ENCODE peak calls at places on chromosome 18, in nine cellular contexts. U is endothelial cell, L is gastrocnemius medialis, O is astrocyte of the cerebellum, X is mucosa of descending colon, G is sigmoid colon, I is progenitor cell of endocrine pancreas, M is vagina, B is RWPE2. Y is an unnamed sample.
A peak's percentile ranks its signal among the peaks of the same experiment; 100 is the strongest.

GRCh38 chr18:49851624-49852023 is 38.3 kb upstream of the ACAA2 start:
- DNase-seq in U (no peak), L (no peak), O (no peak), X (no peak), G (no peak), I (no peak), M (no peak), B (no peak), Y (no peak)

GRCh38 chr18:75836516-75836915 is 409.0 kb upstream of the SMIM21 start:
- DNase-seq in U (no peak), L (no peak), O (no peak), X (no peak), G (no peak), I (no peak), M (peak; percentile 52), B (no peak), Y (no peak)

GRCh38 chr18:8705280-8705940 is at the start of gene MTCL1:
- DNase-seq in U (peak; percentile 39), L (no peak), O (no peak), X (no peak), G (peak; percentile 68), I (peak; percentile 37), M (peak; percentile 60), B (no peak), Y (no peak)

GRCh38 chr18:3193354-3193753 is 26.4 kb downstream of the MYOM1 start:
- DNase-seq in U (no peak), L (no peak), O (no peak), X (no peak), G (no peak), I (no peak), M (no peak), B (no peak), Y (no peak)

GRCh38 chr18:23992119-23992940 is 22.2 kb upstream of the TTC39C start:
- DNase-seq in U (no peak), L (no peak), O (peak; percentile 81), X (no peak), G (no peak), I (no peak), M (no peak), B (peak; percentile 77), Y (no peak)

GRCh38 chr18:13381907-13382682 is 163.5 kb downstream of the LDLRAD4 start:
- DNase-seq in U (peak; percentile 23), L (peak; percentile 26), O (no peak), X (peak; percentile 65), G (peak; percentile 88), I (no peak), M (peak; percentile 86), B (no peak), Y (peak; percentile 75)

GRCh38 chr18:1976484-1976883 is 594.8 kb downstream of the METTL4 start:
- DNase-seq in U (no peak), L (no peak), O (no peak), X (no peak), G (no peak), I (no peak), M (no peak), B (no peak), Y (no peak)

GRCh38 chr18:75923169-75923568 is 495.7 kb upstream of the SMIM21 start:
- DNase-seq in U (no peak), L (peak; percentile 57), O (peak; percentile 100), X (no peak), G (peak; percentile 92), I (no peak), M (no peak), B (no peak), Y (no peak)

GRCh38 chr18:48419268-48420022 is 10.3 kb upstream of the ZBTB7C start:
- DNase-seq in U (no peak), L (no peak), O (no peak), X (no peak), G (no peak), I (no peak), M (no peak), B (no peak), Y (no peak)
- TF ChIP-seq CTCF in U (no peak), L (no peak), O (no peak), X (no peak), G (no peak), I (peak; percentile 36), M (no peak), B (no peak), Y (no peak)

GRCh38 chr18:63259581-63259830 is 60.1 kb downstream of the BCL2 start:
- DNase-seq in U (no peak), L (no peak), O (no peak), X (no peak), G (no peak), I (no peak), M (no peak), B (no peak), Y (no peak)
- TF ChIP-seq CTCF in U (no peak), L (no peak), O (no peak), X (no peak), G (no peak), I (no peak), M (no peak), B (no peak), Y (no peak)

GRCh38 chr18:47399475-47399874 is 148.0 kb upstream of the SKOR2 start:
- DNase-seq in U (no peak), L (no peak), O (no peak), X (no peak), G (no peak), I (no peak), M (no peak), B (no peak), Y (no peak)

DNA sequence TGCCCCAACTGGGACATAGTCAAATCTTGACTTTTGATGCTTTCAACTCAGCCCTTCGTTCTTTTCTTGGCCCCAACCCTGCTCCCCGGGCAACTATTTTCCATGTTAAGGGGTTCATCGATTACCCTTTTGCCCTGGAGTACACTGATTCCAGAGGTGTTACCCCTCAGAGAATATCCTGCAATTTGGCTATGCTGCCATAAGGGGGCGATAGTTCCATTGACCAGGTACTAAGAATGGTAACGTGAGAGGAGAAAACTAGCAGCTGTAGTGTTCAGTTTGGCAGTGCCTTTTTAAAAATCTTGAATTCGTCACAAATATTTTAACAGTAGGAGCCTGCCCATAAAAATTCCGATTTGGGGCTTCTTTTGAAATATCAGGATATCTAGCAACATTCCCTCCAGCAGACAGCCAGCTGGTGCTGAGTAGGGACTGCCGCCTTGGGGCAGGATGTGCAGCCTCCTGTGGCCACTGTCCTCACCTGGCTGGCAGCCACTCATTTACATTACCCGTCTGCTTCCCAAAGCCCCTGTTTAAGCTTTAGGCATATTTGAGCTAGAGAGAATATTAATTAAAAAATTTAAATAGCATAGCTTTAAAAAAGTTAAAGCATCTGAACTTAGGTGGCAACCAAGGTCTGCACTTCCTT is 146.3 kb upstream of the SKOR2 start:
- DNase-seq in U (peak; percentile 14), L (no peak), O (no peak), X (peak; percentile 45), G (no peak), I (no peak), M (no peak), B (no peak), Y (no peak)
- TF ChIP-seq CTCF in U (peak; percentile 84), L (no peak), O (peak; percentile 9), X (no peak), G (no peak), I (peak; percentile 56), M (no peak), B (no peak), Y (peak; percentile 39)

GRCh38 chr18:32907656-32908441 is 135.0 kb upstream of the KLHL14 start:
- DNase-seq in U (no peak), L (no peak), O (no peak), X (no peak), G (no peak), I (no peak), M (no peak), B (no peak), Y (no peak)

GRCh38 chr18:32909798-32910561 is 137.2 kb upstream of the KLHL14 start:
- DNase-seq in U (no peak), L (no peak), O (no peak), X (no peak), G (no peak), I (no peak), M (no peak), B (no peak), Y (no peak)

GRCh38 chr18:32906506-32907214 is 133.8 kb upstream of the KLHL14 start:
- DNase-seq in U (no peak), L (no peak), O (no peak), X (no peak), G (no peak), I (no peak), M (no peak), B (no peak), Y (no peak)

GRCh38 chr18:32910694-32911296 is 138.0 kb upstream of the KLHL14 start:
- DNase-seq in U (no peak), L (no peak), O (no peak), X (no peak), G (no peak), I (no peak), M (no peak), B (no peak), Y (no peak)

DNA sequence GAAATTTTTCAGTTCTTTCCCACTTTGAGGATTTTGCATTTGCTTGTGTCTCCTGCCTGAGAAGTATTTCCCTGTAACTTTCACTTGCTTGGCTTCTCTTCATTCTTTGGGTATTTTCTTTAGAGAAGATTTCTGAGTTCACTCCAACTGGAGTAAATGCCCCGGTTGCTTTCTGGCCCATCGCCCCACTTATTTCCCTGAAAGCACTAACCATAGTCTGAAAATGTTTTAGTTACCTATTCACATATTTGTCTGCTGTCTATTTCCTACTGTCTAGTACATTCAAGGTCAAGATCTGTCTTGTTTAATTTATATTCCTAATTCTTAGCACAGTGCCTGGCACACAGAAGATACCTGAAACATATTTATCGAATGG is 134.4 kb upstream of the KLHL14 start:
- DNase-seq in U (no peak), L (no peak), O (no peak), X (no peak), G (no peak), I (no peak), M (no peak), B (no peak), Y (no peak)
- TF ChIP-seq CTCF in U (no peak), L (no peak), O (no peak), X (no peak), G (no peak), I (no peak), M (no peak), B (no peak), Y (no peak)

DNA sequence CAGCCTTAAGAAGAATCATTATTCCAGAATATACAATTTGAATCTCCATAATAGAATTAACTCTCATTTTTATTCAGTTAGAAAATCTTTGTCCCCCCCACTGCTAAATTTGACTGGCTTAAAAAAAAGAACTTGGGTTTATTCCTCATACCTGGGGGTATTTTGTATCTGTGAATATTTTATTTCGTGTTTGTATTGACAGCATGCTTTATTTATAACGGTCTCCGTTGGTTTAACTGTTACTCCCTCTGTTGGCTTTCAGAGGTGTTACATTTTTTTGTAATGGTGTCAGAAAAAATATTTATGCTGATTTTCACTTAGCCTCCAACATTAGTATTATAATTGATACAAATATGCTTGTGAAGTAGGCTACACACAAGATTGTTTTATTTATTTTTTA is 109.1 kb downstream of the HAUS1 start:
- DNase-seq in U (no peak), L (no peak), O (no peak), X (no peak), G (no peak), I (no peak), M (no peak), B (no peak), Y (no peak)
- TF ChIP-seq CTCF in U (peak; percentile 68), L (peak; percentile 45), O (peak; percentile 20), X (no peak), G (peak; percentile 14), I (peak; percentile 54), M (no peak), B (peak; percentile 58), Y (peak; percentile 74)

Y was measured in chondrocyte.